ENCODE peak calls at places on chromosomes 2 and 18, in six cellular contexts. One of them, this sample, is unnamed.

GRCh38 chr2:229714736-229715541 is 584 bp upstream of the DNER start:
- DNase-seq in HepG2: peak
- DNase-seq in K562: peak
- DNase-seq in HCT116: no peak
- DNase-seq in H1: peak
- DNase-seq in NT2/D1: peak
- DNase-seq in this sample: no peak

GRCh38 chr2:25347205-25347815 is 5.6 kb upstream of the DNMT3A start:
- DNase-seq in HepG2: no peak
- DNase-seq in K562: no peak
- DNase-seq in HCT116: peak
- DNase-seq in H1: no peak
- DNase-seq in NT2/D1: no peak
- DNase-seq in this sample: no peak

GRCh38 chr2:46702537-46702936 is 213.1 kb downstream of the MCFD2 start:
- DNase-seq in HepG2: no peak
- DNase-seq in K562: no peak
- DNase-seq in HCT116: no peak
- DNase-seq in H1: no peak
- DNase-seq in NT2/D1: no peak
- DNase-seq in this sample: no peak

GRCh38 chr18:60534539-60534938 is 162.0 kb upstream of the MC4R start:
- DNase-seq in HepG2: no peak
- DNase-seq in K562: no peak
- DNase-seq in HCT116: no peak
- DNase-seq in H1: no peak
- DNase-seq in NT2/D1: no peak
- DNase-seq in this sample: no peak

GRCh38 chr2:237540823-237541222 is 25.6 kb upstream of the PRLH start:
- DNase-seq in HepG2: no peak
- DNase-seq in K562: no peak
- DNase-seq in HCT116: no peak
- DNase-seq in H1: no peak
- DNase-seq in NT2/D1: no peak
- DNase-seq in this sample: no peak

GRCh38 chr2:234881413-234882241 is 70.2 kb upstream of the SH3BP4 start:
- DNase-seq in HepG2: peak
- DNase-seq in K562: peak
- DNase-seq in HCT116: peak
- DNase-seq in H1: peak
- DNase-seq in NT2/D1: peak
- DNase-seq in this sample: no peak

GRCh38 chr2:20494246-20494645 is 47.4 kb downstream of the RHOB start:
- DNase-seq in HepG2: no peak
- DNase-seq in K562: no peak
- DNase-seq in HCT116: no peak
- DNase-seq in H1: no peak
- DNase-seq in NT2/D1: no peak
- DNase-seq in this sample: no peak

GRCh38 chr2:236303935-236304334 is 39.7 kb upstream of the ASB18 start:
- DNase-seq in HepG2: no peak
- DNase-seq in K562: no peak
- DNase-seq in HCT116: no peak
- DNase-seq in H1: no peak
- DNase-seq in NT2/D1: no peak
- DNase-seq in this sample: no peak

GRCh38 chr2:105515581-105516415 is 116.9 kb upstream of the FHL2 start:
- DNase-seq in HepG2: no peak
- DNase-seq in K562: no peak
- DNase-seq in HCT116: no peak
- DNase-seq in H1: no peak
- DNase-seq in NT2/D1: no peak
- DNase-seq in this sample: no peak

GRCh38 chr2:239724851-239725550 is 300.1 kb downstream of the NDUFA10 start:
- DNase-seq in HepG2: no peak
- DNase-seq in K562: no peak
- DNase-seq in HCT116: no peak
- DNase-seq in H1: no peak
- DNase-seq in NT2/D1: no peak
- DNase-seq in this sample: no peak

GRCh38 chr2:201656102-201656501 is 12.8 kb upstream of the TMEM237 start:
- DNase-seq in HepG2: no peak
- DNase-seq in K562: no peak
- DNase-seq in HCT116: no peak
- DNase-seq in H1: no peak
- DNase-seq in NT2/D1: no peak
- DNase-seq in this sample: no peak

GRCh38 chr2:160892204-160892603 is 268.0 kb upstream of the TANK start:
- DNase-seq in HepG2: no peak
- DNase-seq in K562: no peak
- DNase-seq in HCT116: no peak
- DNase-seq in H1: no peak
- DNase-seq in NT2/D1: no peak
- DNase-seq in this sample: no peak

GRCh38 chr2:160889439-160889838 is 270.8 kb upstream of the TANK start:
- DNase-seq in HepG2: no peak
- DNase-seq in K562: no peak
- DNase-seq in HCT116: no peak
- DNase-seq in H1: no peak
- DNase-seq in NT2/D1: no peak
- DNase-seq in this sample: no peak

GRCh38 chr2:160890667-160891352 is 269.4 kb upstream of the TANK start:
- DNase-seq in HepG2: no peak
- DNase-seq in K562: no peak
- DNase-seq in HCT116: no peak
- DNase-seq in H1: no peak
- DNase-seq in NT2/D1: no peak
- DNase-seq in this sample: no peak

GRCh38 chr2:160891353-160891740 is 268.9 kb upstream of the TANK start:
- DNase-seq in HepG2: no peak
- DNase-seq in K562: no peak
- DNase-seq in HCT116: no peak
- DNase-seq in H1: no peak
- DNase-seq in NT2/D1: no peak
- DNase-seq in this sample: no peak

DNA sequence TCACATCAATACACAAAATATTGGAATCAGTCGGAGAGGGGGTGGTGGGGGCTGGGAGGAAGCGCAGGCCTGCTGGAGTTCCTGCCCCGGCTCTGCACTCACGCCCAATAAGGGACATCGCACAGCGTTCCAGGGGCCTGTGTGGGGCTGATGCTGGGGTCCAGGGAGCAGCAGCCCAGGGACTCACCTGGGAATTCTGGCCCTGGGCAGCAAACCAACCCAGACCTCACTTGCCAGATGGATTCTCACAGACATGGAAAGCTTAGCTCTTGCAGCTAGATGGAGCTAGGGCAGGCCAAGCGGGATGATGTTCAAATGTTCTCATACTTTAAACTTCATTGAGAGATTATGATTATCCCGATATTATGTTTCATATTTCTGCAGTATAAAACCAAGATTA is 266.6 kb upstream of the TANK start:
- DNase-seq in HepG2: no peak
- DNase-seq in K562: no peak
- DNase-seq in HCT116: no peak
- DNase-seq in H1: no peak
- DNase-seq in NT2/D1: no peak
- DNase-seq in this sample: no peak
- TF ChIP-seq ZNF274 in HepG2: no peak
- TF ChIP-seq ZNF274 in K562: no peak
- TF ChIP-seq ZNF274 in HCT116: no peak
- TF ChIP-seq ZNF274 in H1: no peak
- TF ChIP-seq ZNF274 in NT2/D1: no peak
- TF ChIP-seq ZNF274 in this sample: no peak

GRCh38 chr2:122596541-122596940 is 841.1 kb downstream of the TSN start:
- DNase-seq in HepG2: no peak
- DNase-seq in K562: no peak
- DNase-seq in HCT116: no peak
- DNase-seq in H1: no peak
- DNase-seq in NT2/D1: no peak
- DNase-seq in this sample: no peak

GRCh38 chr2:122595065-122595464 is 839.6 kb downstream of the TSN start:
- DNase-seq in HepG2: no peak
- DNase-seq in K562: no peak
- DNase-seq in HCT116: no peak
- DNase-seq in H1: no peak
- DNase-seq in NT2/D1: no peak
- DNase-seq in this sample: no peak

GRCh38 chr2:122598784-122599183 is 843.3 kb downstream of the TSN start:
- DNase-seq in HepG2: no peak
- DNase-seq in K562: no peak
- DNase-seq in HCT116: no peak
- DNase-seq in H1: no peak
- DNase-seq in NT2/D1: no peak
- DNase-seq in this sample: no peak
- TF ChIP-seq ZNF274 in HepG2: no peak
- TF ChIP-seq ZNF274 in K562: no peak
- TF ChIP-seq ZNF274 in HCT116: no peak
- TF ChIP-seq ZNF274 in H1: no peak
- TF ChIP-seq ZNF274 in NT2/D1: no peak
- TF ChIP-seq ZNF274 in this sample: no peak

GRCh38 chr2:148812306-148812705 is 62.7 kb upstream of the KIF5C start:
- DNase-seq in HepG2: no peak
- DNase-seq in K562: no peak
- DNase-seq in HCT116: no peak
- DNase-seq in H1: no peak
- DNase-seq in NT2/D1: no peak
- DNase-seq in this sample: no peak
- TF ChIP-seq ZNF274 in HepG2: no peak
- TF ChIP-seq ZNF274 in K562: no peak
- TF ChIP-seq ZNF274 in HCT116: no peak
- TF ChIP-seq ZNF274 in H1: no peak
- TF ChIP-seq ZNF274 in NT2/D1: no peak
- TF ChIP-seq ZNF274 in this sample: no peak

GRCh38 chr2:18835787-18836186 is 246.4 kb upstream of the NT5C1B start:
- DNase-seq in HepG2: no peak
- DNase-seq in K562: no peak
- DNase-seq in HCT116: no peak
- DNase-seq in H1: no peak
- DNase-seq in NT2/D1: no peak
- DNase-seq in this sample: no peak

GRCh38 chr2:18831916-18832510 is 242.6 kb upstream of the NT5C1B start:
- DNase-seq in HepG2: no peak
- DNase-seq in K562: no peak
- DNase-seq in HCT116: no peak
- DNase-seq in H1: no peak
- DNase-seq in NT2/D1: no peak
- DNase-seq in this sample: no peak

GRCh38 chr2:18836436-18836835 is 247.1 kb upstream of the NT5C1B start:
- DNase-seq in HepG2: peak
- DNase-seq in K562: no peak
- DNase-seq in HCT116: no peak
- DNase-seq in H1: no peak
- DNase-seq in NT2/D1: no peak
- DNase-seq in this sample: no peak

GRCh38 chr2:18834341-18834740 is 245.0 kb upstream of the NT5C1B start:
- DNase-seq in HepG2: no peak
- DNase-seq in K562: no peak
- DNase-seq in HCT116: no peak
- DNase-seq in H1: no peak
- DNase-seq in NT2/D1: no peak
- DNase-seq in this sample: no peak

DNA sequence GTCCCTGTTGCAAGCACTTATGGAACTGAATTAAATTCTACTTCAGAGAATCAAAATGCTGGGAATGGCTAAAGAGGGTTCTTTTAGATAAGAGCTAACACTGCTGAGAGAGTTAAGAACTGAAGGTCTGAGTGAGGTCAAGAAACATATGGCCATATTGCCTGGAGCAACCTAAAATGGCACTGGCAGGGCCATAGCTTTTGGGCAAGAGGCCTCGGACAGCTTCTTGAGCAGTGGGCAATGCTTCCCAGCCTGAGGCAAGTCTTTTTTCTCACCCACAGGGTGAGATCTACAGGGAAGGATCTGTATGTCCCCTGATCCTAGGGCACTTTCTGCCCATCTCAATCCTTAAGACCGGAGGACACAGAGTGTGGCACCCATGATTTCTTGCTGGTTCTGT is 244.6 kb upstream of the NT5C1B start:
- DNase-seq in HepG2: no peak
- DNase-seq in K562: no peak
- DNase-seq in HCT116: no peak
- DNase-seq in H1: no peak
- DNase-seq in NT2/D1: no peak
- DNase-seq in this sample: no peak
- TF ChIP-seq ZNF274 in HepG2: no peak
- TF ChIP-seq ZNF274 in K562: no peak
- TF ChIP-seq ZNF274 in HCT116: no peak
- TF ChIP-seq ZNF274 in H1: no peak
- TF ChIP-seq ZNF274 in NT2/D1: no peak
- TF ChIP-seq ZNF274 in this sample: no peak

GRCh38 chr2:107584577-107584976 is 242.1 kb upstream of the RGPD4 start:
- DNase-seq in HepG2: no peak
- DNase-seq in K562: no peak
- DNase-seq in HCT116: no peak
- DNase-seq in H1: no peak
- DNase-seq in NT2/D1: no peak
- DNase-seq in this sample: no peak

GRCh38 chr2:107582487-107582886 is 244.2 kb upstream of the RGPD4 start:
- DNase-seq in HepG2: no peak
- DNase-seq in K562: no peak
- DNase-seq in HCT116: no peak
- DNase-seq in H1: no peak
- DNase-seq in NT2/D1: no peak
- DNase-seq in this sample: no peak

GRCh38 chr2:107588960-107589542 is 237.6 kb upstream of the RGPD4 start:
- DNase-seq in HepG2: no peak
- DNase-seq in K562: no peak
- DNase-seq in HCT116: no peak
- DNase-seq in H1: no peak
- DNase-seq in NT2/D1: no peak
- DNase-seq in this sample: no peak

GRCh38 chr2:107588181-107588580 is 238.5 kb upstream of the RGPD4 start:
- DNase-seq in HepG2: no peak
- DNase-seq in K562: no peak
- DNase-seq in HCT116: no peak
- DNase-seq in H1: no peak
- DNase-seq in NT2/D1: no peak
- DNase-seq in this sample: no peak

DNA sequence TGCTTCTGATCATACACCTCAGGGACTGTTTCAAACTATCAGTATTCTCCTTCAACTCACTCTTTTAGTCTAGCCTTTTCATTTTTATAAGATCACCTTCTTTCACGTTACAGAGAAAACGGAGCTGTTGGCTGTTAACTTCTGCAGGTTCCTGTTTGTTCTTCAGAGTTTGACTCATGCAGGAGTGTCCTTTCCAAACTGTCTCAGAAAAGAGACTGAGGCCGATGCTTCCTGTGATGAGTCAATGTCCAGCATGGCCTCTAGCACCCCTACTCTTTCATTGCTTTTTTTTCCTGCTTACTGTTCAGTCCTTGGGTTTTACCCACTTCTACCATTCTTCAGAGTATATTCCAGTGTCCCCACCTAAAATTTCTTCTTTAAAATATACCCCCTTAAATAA is 240.8 kb upstream of the RGPD4 start:
- DNase-seq in HepG2: no peak
- DNase-seq in K562: no peak
- DNase-seq in HCT116: no peak
- DNase-seq in H1: no peak
- DNase-seq in NT2/D1: no peak
- DNase-seq in this sample: no peak
- TF ChIP-seq ZNF274 in HepG2: no peak
- TF ChIP-seq ZNF274 in K562: no peak
- TF ChIP-seq ZNF274 in HCT116: no peak
- TF ChIP-seq ZNF274 in H1: no peak
- TF ChIP-seq ZNF274 in NT2/D1: no peak
- TF ChIP-seq ZNF274 in this sample: no peak

GRCh38 chr2:96437512-96437911 is 67.6 kb downstream of the NEURL3 start:
- DNase-seq in HepG2: no peak
- DNase-seq in K562: no peak
- DNase-seq in HCT116: no peak
- DNase-seq in H1: no peak
- DNase-seq in NT2/D1: no peak
- DNase-seq in this sample: no peak
- TF ChIP-seq ZNF274 in HepG2: no peak
- TF ChIP-seq ZNF274 in K562: no peak
- TF ChIP-seq ZNF274 in HCT116: no peak
- TF ChIP-seq ZNF274 in H1: no peak
- TF ChIP-seq ZNF274 in NT2/D1: no peak
- TF ChIP-seq ZNF274 in this sample: no peak